ENCODE peak calls at places on chromosome 17, in six cellular contexts. M is Calu3; K is T-helper 2 cell; S is stimulated activated naive CD8-positive, alpha-beta T cell treated with anti-CD3 and anti-CD28 coated beads, Interleukin-15, Interleukin-2, amounts not matched to agents 100 U/mL and 50 U/mL, for 24 hours; E is stimulated activated CD4-positive, alpha-beta T cell treated with anti-CD3 and anti-CD28 coated beads, Interleukin-1b, Interleukin-23, amount 100 ng/mL, for 24 hours; C is RCC 7860. F is an unnamed sample.

GRCh38 chr17:71460943-71461342 is 659.9 kb upstream of the SOX9 start:
- DNase-seq in M (peak; percentile 44), K (no peak), S (no peak), E (no peak), C (no peak), F (peak; percentile 53)

GRCh38 chr17:74756891-74757290 is 8.5 kb downstream of the NHERF1 start:
- DNase-seq in M (no peak), K (no peak), S (no peak), E (no peak), C (no peak), F (no peak)

GRCh38 chr17:64385187-64386083 is 5.2 kb downstream of the PECAM1 start:
- DNase-seq in M (peak; percentile 32), K (no peak), S (peak; percentile 85), E (no peak), C (peak; percentile 87), F (peak; percentile 97)

GRCh38 chr17:42179911-42180410 is 981 bp downstream of the KCNH4 start:
- DNase-seq in M (no peak), K (no peak), S (peak; percentile 43), E (no peak), C (no peak), F (peak; percentile 67)

GRCh38 chr17:47978324-47978723 is 7.4 kb downstream of the CDK5RAP3 start:
- DNase-seq in M (peak; percentile 68), K (peak; percentile 25), S (peak; percentile 52), E (peak; percentile 16), C (peak; percentile 17), F (peak; percentile 55)

GRCh38 chr17:40176409-40177110 is 710 bp upstream of the RAPGEFL1 start:
- DNase-seq in M (peak; percentile 94), K (no peak), S (no peak), E (no peak), C (no peak), F (no peak)

GRCh38 chr17:38729886-38730525 is at the start of gene CISD3:
- DNase-seq in M (peak; percentile 100), K (peak; percentile 83), S (peak; percentile 92), E (peak; percentile 74), C (peak; percentile 72), F (peak; percentile 93)

GRCh38 chr17:50626037-50626574 is 8.6 kb upstream of the ABCC3 start:
- DNase-seq in M (peak; percentile 89), K (peak; percentile 50), S (peak; percentile 76), E (peak; percentile 31), C (peak; percentile 31), F (peak; percentile 84)

GRCh38 chr17:7191571-7192270 is 12.6 kb upstream of the ASGR1 start:
- DNase-seq in M (peak; percentile 50), K (no peak), S (peak; percentile 40), E (no peak), C (no peak), F (peak; percentile 52)

GRCh38 chr17:10797848-10798328 is 6.0 kb downstream of the TMEM238L start:
- DNase-seq in M (no peak), K (no peak), S (no peak), E (no peak), C (no peak), F (no peak)

GRCh38 chr17:50337956-50338355 is 8.0 kb upstream of the XYLT2 start:
- DNase-seq in M (no peak), K (no peak), S (no peak), E (no peak), C (no peak), F (no peak)

GRCh38 chr17:70613681-70614080 is 444.3 kb downstream of the KCNJ2 start:
- DNase-seq in M (no peak), K (no peak), S (no peak), E (no peak), C (no peak), F (no peak)